ENCODE peak calls at places on chromosomes 13 and 19, in ten cellular contexts. F, S, Q, O, Z, N, W, T, M and I are unnamed samples.

GRCh38 chr13:33678084-33678483 is 139.9 kb upstream of the RFC3 start:
- DNase-seq in F (no peak), S (no peak), Q (no peak), O (no peak), Z (no peak), N (no peak), W (no peak), T (no peak), M (no peak), I (no peak)

GRCh38 chr13:35741657-35742056 is 265.2 kb upstream of the MAB21L1 start:
- DNase-seq in F (no peak), S (no peak), Q (no peak), O (no peak), Z (no peak), N (no peak), W (no peak), T (no peak), M (no peak), I (no peak)

GRCh38 chr19:32199501-32200040 is 145.8 kb upstream of the ZNF507 start:
- DNase-seq in F (no peak), S (no peak), Q (no peak), O (no peak), Z (no peak), N (no peak), W (no peak), T (no peak), M (no peak), I (no peak)

GRCh38 chr19:44725251-44725650 is 23.3 kb upstream of the BCL3 start:
- DNase-seq in F (no peak), S (no peak), Q (peak; percentile 18), O (no peak), Z (no peak), N (no peak), W (no peak), T (no peak), M (peak; percentile 90), I (no peak)

GRCh38 chr13:42753697-42754096 is 27.7 kb upstream of the FAM216B start:
- DNase-seq in F (no peak), S (peak; percentile 13), Q (peak; percentile 18), O (no peak), Z (no peak), N (no peak), W (no peak), T (no peak), M (no peak), I (no peak)

GRCh38 chr19:55461974-55462628 is 659 bp upstream of the ISOC2 start:
- DNase-seq in F (no peak), S (peak; percentile 66), Q (no peak), O (peak; percentile 69), Z (no peak), N (no peak), W (no peak), T (no peak), M (no peak), I (no peak)

GRCh38 chr13:65461590-65461989 is 1768.5 kb downstream of the PCDH9 start:
- DNase-seq in F (no peak), S (peak; percentile 72), Q (no peak), O (no peak), Z (no peak), N (no peak), W (peak; percentile 45), T (no peak), M (no peak), I (no peak)

GRCh38 chr19:16143399-16144215 is at the start of gene HSH2D:
- DNase-seq in F (peak; percentile 50), S (no peak), Q (no peak), O (no peak), Z (peak; percentile 36), N (peak; percentile 97), W (no peak), T (no peak), M (peak; percentile 96), I (no peak)

GRCh38 chr13:28636078-28636477 is 22.9 kb upstream of the POMP start:
- DNase-seq in F (no peak), S (peak; percentile 23), Q (no peak), O (peak; percentile 56), Z (no peak), N (no peak), W (no peak), T (no peak), M (no peak), I (no peak)

GRCh38 chr13:30835442-30835841 is 70.6 kb upstream of the MEDAG start:
- DNase-seq in F (no peak), S (peak; percentile 51), Q (no peak), O (no peak), Z (no peak), N (no peak), W (no peak), T (no peak), M (peak; percentile 68), I (no peak)

GRCh38 chr13:98315902-98316301 is 138.8 kb upstream of the RNF113B start:
- DNase-seq in F (no peak), S (no peak), Q (no peak), O (no peak), Z (no peak), N (no peak), W (no peak), T (no peak), M (no peak), I (no peak)

GRCh38 chr13:98317573-98318171 is 140.6 kb upstream of the RNF113B start:
- DNase-seq in F (no peak), S (no peak), Q (no peak), O (no peak), Z (no peak), N (no peak), W (no peak), T (no peak), M (no peak), I (no peak)

GRCh38 chr13:98315466-98315865 is 138.4 kb upstream of the RNF113B start:
- DNase-seq in F (no peak), S (peak; percentile 35), Q (no peak), O (peak; percentile 82), Z (no peak), N (no peak), W (peak; percentile 58), T (no peak), M (no peak), I (no peak)

GRCh38 chr13:98320561-98321105 is 143.6 kb upstream of the RNF113B start:
- DNase-seq in F (no peak), S (no peak), Q (no peak), O (no peak), Z (no peak), N (no peak), W (no peak), T (no peak), M (no peak), I (no peak)

DNA sequence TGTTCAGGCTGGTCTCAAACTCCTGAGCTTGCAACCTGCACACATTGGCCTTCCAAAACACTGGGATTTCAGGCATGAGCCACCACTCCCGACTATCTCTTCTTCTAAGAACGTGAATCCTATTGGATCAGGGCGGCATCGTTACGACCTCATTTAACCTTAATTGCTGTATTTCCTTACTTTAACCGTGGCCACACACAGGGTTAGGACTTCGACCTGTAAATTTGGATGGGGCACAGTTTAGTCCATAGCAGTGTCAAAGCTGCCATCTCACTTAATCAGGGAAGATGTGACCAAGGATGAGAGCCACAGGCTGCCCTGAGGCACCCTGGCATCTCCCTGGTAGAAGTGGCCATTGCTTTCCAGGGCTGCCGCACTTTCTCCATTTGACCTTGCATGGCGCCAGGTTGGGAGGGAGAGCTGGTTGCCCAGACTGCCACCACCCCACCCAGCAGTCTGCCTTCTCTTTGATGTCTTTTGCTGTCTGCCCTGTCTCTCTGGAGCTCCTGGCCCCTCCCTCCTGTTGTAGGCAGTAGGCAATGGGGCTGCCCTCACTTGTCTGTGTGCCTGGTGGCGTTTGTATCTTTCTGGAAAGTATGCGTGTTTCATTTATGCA is 141.3 kb upstream of the RNF113B start:
- DNase-seq in F (no peak), S (no peak), Q (no peak), O (no peak), Z (no peak), N (no peak), W (no peak), T (no peak), M (no peak), I (no peak)
- H3K27ac ChIP-seq in F (no peak overlapping the region), S (no peak overlapping the region), Q (no peak overlapping the region), O (no peak overlapping the region), Z (no peak overlapping the region), N (no peak overlapping the region), W (no peak overlapping the region), T (no peak overlapping the region), M (no peak overlapping the region), I (no peak overlapping the region)

GRCh38 chr13:110403721-110404120 is 96.6 kb downstream of the COL4A2 start:
- DNase-seq in F (no peak), S (no peak), Q (no peak), O (peak; percentile 75), Z (no peak), N (no peak), W (no peak), T (no peak), M (no peak), I (no peak)

GRCh38 chr13:110404321-110404720 is 97.2 kb downstream of the COL4A2 start:
- DNase-seq in F (no peak), S (no peak), Q (no peak), O (no peak), Z (no peak), N (no peak), W (no peak), T (no peak), M (no peak), I (no peak)

GRCh38 chr13:110400786-110401533 is 93.9 kb downstream of the COL4A2 start:
- DNase-seq in F (no peak), S (peak; percentile 90), Q (no peak), O (peak; percentile 92), Z (no peak), N (no peak), W (no peak), T (no peak), M (no peak), I (no peak)

GRCh38 chr13:110402301-110403069 is 95.4 kb downstream of the COL4A2 start:
- DNase-seq in F (no peak), S (no peak), Q (no peak), O (no peak), Z (no peak), N (no peak), W (no peak), T (no peak), M (no peak), I (no peak)

GRCh38 chr13:110403315-110403714 is 96.2 kb downstream of the COL4A2 start:
- DNase-seq in F (no peak), S (no peak), Q (no peak), O (peak; percentile 82), Z (no peak), N (no peak), W (no peak), T (no peak), M (no peak), I (no peak)
- H3K27ac ChIP-seq in F (no peak overlapping the region), S (no peak overlapping the region), Q (peak overlapping the region; percentile 98), O (peak overlapping the region; percentile 98), Z (peak overlapping the region; percentile 5), N (no peak overlapping the region), W (peak overlapping the region; percentile 100), T (peak overlapping the region; percentile 78), M (peak overlapping the region; percentile 87), I (no peak overlapping the region)

GRCh38 chr19:9306443-9306842 is 3.2 kb downstream of the ZNF699 start:
- DNase-seq in F (no peak), S (peak; percentile 62), Q (no peak), O (peak; percentile 87), Z (no peak), N (no peak), W (peak; percentile 72), T (no peak), M (no peak), I (no peak)
- H3K27ac ChIP-seq in F (no peak overlapping the region), S (no peak overlapping the region), Q (no peak overlapping the region), O (peak overlapping the region; percentile 90), Z (no peak overlapping the region), N (no peak overlapping the region), W (peak overlapping the region; percentile 98), T (peak overlapping the region; percentile 93), M (no peak overlapping the region), I (no peak overlapping the region)

GRCh38 chr19:3712663-3713531 is 4.7 kb downstream of the TJP3 start:
- DNase-seq in F (no peak), S (no peak), Q (no peak), O (no peak), Z (no peak), N (no peak), W (no peak), T (no peak), M (peak; percentile 78), I (no peak)
- H3K27ac ChIP-seq in F (no peak overlapping the region), S (no peak overlapping the region), Q (no peak overlapping the region), O (no peak overlapping the region), Z (no peak overlapping the region), N (no peak overlapping the region), W (no peak overlapping the region), T (no peak overlapping the region), M (peak overlapping the region; percentile 82), I (no peak overlapping the region)